ENCODE peak calls at places on chromosomes 5 and 9, in ten cellular contexts. L is cardiac muscle cell, J is dorsolateral prefrontal cortex, H is brain microvascular endothelial cell, K is AG04450, A is tibial artery, G is thyroid gland, V is hepatocyte, I is Peyer's patch, X is IMR-90. C is an unnamed sample.

GRCh38 chr5:72280655-72281069 is 39.4 kb downstream of the MRPS27 start:
- DNase-seq in V (peak; percentile 51), I (no peak), A (no peak), X (peak; percentile 66), J (no peak), H (peak; percentile 61), G (peak; percentile 6), K (no peak), L (peak; percentile 14), C (peak; percentile 56)

GRCh38 chr5:3417376-3417943 is 178.2 kb upstream of the IRX1 start:
- DNase-seq in A (no peak), K (no peak), H (no peak), L (no peak), I (no peak), X (no peak), V (no peak), G (no peak), J (no peak), C (no peak)

GRCh38 chr5:170307575-170308465 is 10.2 kb upstream of the LCP2 start:
- DNase-seq in V (peak; percentile 83), K (no peak), I (no peak), J (no peak), H (peak; percentile 69), L (peak; percentile 62), A (peak; percentile 87), X (peak; percentile 63), G (peak; percentile 81), C (no peak)

GRCh38 chr9:98707158-98708102 is 1.3 kb downstream of the GABBR2 start:
- DNase-seq in G (peak; percentile 83), L (peak; percentile 86), V (peak; percentile 84), H (peak; percentile 52), J (peak; percentile 60), I (no peak), X (peak; percentile 85), K (peak; percentile 46), A (no peak), C (peak; percentile 93)

GRCh38 chr5:58016329-58016728 is 443.6 kb downstream of the PLK2 start:
- DNase-seq in I (no peak), K (no peak), V (peak; percentile 21), G (no peak), H (no peak), J (no peak), X (peak; percentile 0), A (no peak), L (no peak), C (no peak)

GRCh38 chr9:72718503-72718902 is 197.1 kb downstream of the TMC1 start:
- DNase-seq in V (no peak), X (no peak), K (no peak), I (no peak), H (no peak), J (no peak), L (no peak), G (no peak), A (no peak), C (peak; percentile 21)

GRCh38 chr9:127199001-127199791 is 65.4 kb upstream of the GARNL3 start:
- DNase-seq in V (peak; percentile 88), I (peak; percentile 76), X (peak; percentile 82), A (peak; percentile 89), J (peak; percentile 64), K (peak; percentile 71), G (peak; percentile 75), L (peak; percentile 82), H (peak; percentile 71), C (peak; percentile 86)

GRCh38 chr5:96288166-96288844 is 144.7 kb downstream of the PCSK1 start:
- DNase-seq in H (no peak), I (no peak), A (no peak), V (no peak), G (no peak), L (no peak), J (no peak), X (no peak), K (no peak), C (no peak)

GRCh38 chr5:167051369-167051768 is 1240.1 kb upstream of the WWC1 start:
- DNase-seq in H (no peak), G (no peak), L (no peak), A (no peak), I (no peak), V (no peak), K (no peak), J (no peak), X (no peak), C (no peak)

GRCh38 chr5:167049771-167050567 is 1241.5 kb upstream of the WWC1 start:
- DNase-seq in H (no peak), L (no peak), K (no peak), A (no peak), G (no peak), V (no peak), I (no peak), X (no peak), J (no peak), C (no peak)

GRCh38 chr5:167049043-167049663 is 1242.3 kb upstream of the WWC1 start:
- DNase-seq in A (no peak), V (peak; percentile 74), G (peak; percentile 53), X (no peak), L (peak; percentile 72), H (peak; percentile 43), J (no peak), K (no peak), I (no peak), C (peak; percentile 61)

DNA sequence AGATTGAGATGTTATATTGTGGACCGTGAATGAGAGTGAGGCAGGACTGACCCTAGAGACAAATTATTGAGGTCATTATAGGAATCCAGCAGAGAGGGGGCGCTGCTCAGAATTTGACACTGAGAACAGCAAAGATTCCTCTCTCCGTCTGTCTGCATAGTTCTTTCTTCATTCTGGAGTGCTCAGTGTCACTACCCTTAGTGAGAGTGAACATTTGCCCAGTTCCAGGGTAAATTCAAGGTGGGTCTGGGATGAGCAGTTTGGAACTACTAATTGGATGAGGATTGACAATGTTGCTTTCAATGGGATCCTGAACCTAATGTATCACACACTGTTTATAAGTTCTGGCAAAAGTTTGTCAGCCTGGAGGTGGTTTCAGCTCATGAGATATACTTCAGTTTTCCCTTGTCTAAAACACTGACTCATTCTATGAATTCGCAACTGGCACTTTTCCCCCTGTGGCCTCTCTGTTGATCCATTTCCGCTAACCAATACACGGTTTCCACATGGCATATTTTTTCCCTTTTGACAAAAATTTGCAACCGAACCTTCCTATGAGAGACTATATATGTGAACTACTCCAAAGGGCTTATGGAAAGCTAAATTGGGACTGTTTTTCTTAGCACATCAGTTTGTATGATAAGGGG is 1240.8 kb upstream of the WWC1 start:
- DNase-seq in A (no peak), L (no peak), X (no peak), I (no peak), J (no peak), K (no peak), G (no peak), H (peak; percentile 25), V (no peak), C (no peak)
- TF ChIP-seq CTCF in A (no peak), L (peak; percentile 27), X (no peak), I (no peak), J (no peak), K (no peak), G (no peak), H (no peak), V (no peak), C (peak; percentile 16)

GRCh38 chr5:176533894-176534611 is 3.1 kb downstream of the RNF44 start:
- DNase-seq in H (no peak), L (peak; percentile 31), V (no peak), J (no peak), X (peak; percentile 36), G (peak; percentile 48), A (no peak), K (no peak), I (peak; percentile 72), C (no peak)
- H3K27ac ChIP-seq in H (no peak overlapping the region), L (peak overlapping the region; percentile 98), V (peak overlapping the region; percentile 44), J (peak overlapping the region; percentile 99), X (no peak overlapping the region), G (peak overlapping the region; percentile 90), A (peak overlapping the region; percentile 92), K (peak overlapping the region; percentile 31), I (peak overlapping the region; percentile 94), C (no peak overlapping the region)

DNA sequence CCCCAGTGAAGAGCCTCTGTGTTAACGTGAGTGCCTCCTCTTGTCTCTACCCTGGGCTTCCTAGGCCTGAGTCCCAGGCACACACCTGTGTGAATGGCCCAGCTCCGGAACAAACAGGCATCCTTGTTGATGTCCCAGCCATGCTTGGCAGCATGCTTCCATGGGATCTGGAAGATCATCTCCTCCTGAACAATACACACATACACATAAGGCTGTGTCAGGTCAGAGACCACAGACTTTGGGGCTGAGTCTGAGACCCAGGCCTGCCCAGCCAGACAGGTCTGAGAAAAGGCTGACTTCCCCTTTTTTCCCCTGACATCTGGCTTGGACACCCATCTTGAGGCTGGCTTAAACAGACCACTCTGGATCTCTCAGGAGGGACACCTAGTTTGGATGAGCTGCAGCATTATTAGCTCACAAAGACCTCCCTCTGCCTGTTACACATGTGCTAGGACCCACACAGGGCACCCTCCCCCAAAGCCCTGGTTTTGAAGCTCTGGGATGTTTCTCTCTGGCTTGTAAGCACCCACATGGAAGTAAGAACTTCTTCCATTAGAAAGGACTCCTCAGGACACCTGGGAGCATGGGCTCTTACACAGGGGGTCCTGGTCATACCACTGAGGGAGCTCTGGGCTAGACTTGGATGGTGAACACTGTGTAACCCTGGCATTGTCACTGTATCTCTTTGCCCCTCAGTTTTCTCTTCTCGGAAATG is 2.6 kb downstream of the IRF1 start:
- DNase-seq in G (no peak), I (peak; percentile 50), X (no peak), L (no peak), V (peak; percentile 2), K (no peak), A (peak; percentile 51), J (no peak), H (no peak), C (no peak)
- H3K4me3 ChIP-seq in G (no peak overlapping the region), I (peak overlapping the region; percentile 72), X (no peak overlapping the region), L (no peak overlapping the region), V (no peak overlapping the region), K (peak overlapping the region; percentile 97), A (no peak overlapping the region), J (no peak overlapping the region), H (no peak overlapping the region), C (no peak overlapping the region)

GRCh38 chr5:124745367-124746251 is 830 bp downstream of the ZNF608 start:
- DNase-seq in K (no peak), H (no peak), A (no peak), J (no peak), X (peak; percentile 51), G (no peak), V (peak; percentile 28), I (no peak), L (peak; percentile 56), C (peak; percentile 14)

GRCh38 chr5:124748687-124749594 is 2.5 kb upstream of the ZNF608 start:
- DNase-seq in A (peak; percentile 74), I (peak; percentile 81), H (peak; percentile 93), L (peak; percentile 94), V (peak; percentile 92), J (peak; percentile 78), G (peak; percentile 81), X (peak; percentile 91), K (peak; percentile 78), C (peak; percentile 92)

GRCh38 chr5:124746252-124746915 is at the start of gene ZNF608:
- DNase-seq in V (peak; percentile 63), I (no peak), A (peak; percentile 61), H (peak; percentile 75), K (no peak), J (no peak), G (peak; percentile 30), L (peak; percentile 53), X (peak; percentile 78), C (peak; percentile 29)

GRCh38 chr5:124746916-124747769 is 704 bp upstream of the ZNF608 start:
- DNase-seq in K (peak; percentile 84), H (peak; percentile 91), A (peak; percentile 89), L (peak; percentile 96), X (peak; percentile 94), V (peak; percentile 93), J (peak; percentile 74), I (peak; percentile 70), G (peak; percentile 85), C (peak; percentile 88)

DNA sequence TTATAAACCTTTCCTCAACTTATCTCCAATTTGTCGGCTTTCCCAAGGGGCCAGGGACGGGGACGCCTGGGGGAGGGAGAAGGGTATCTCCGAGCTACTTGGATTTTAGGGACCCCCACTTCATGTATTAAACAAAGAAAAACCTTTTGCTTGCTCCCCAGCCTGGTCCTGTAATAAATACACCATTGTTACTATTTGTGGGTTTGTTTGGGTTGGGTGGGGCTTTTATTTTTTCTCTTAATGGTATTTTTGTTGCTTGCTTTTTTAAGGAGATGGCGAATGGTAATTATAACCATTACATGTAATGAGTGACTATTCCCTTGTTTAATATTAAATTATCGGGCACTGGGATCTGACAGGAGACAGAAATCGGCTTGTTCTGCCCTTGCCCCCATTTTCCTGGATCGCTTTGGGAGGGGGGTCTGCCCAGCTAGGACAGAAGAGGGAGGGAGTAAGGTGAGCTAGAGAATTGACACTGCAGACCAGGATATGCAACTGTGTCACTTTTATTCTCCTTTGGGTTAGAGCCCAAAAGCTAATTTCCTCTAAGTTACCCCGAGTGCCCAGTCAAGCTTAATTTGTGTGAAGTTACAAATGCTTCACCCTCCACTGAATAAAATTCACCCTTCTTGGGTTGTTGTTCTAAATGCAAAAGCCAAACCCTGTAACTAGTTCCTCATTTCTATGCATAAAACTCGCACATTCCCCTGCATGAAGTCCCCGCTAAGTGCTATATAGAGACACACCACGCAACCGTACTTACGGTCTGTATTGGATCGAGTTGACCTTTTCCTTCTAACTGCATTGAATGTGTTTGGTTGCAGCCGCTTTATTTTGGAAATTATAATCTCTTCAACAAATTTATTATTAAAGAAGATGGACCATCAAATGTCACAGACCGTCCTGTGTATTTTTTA is 1.6 kb upstream of the ZNF608 start:
- DNase-seq in H (no peak), J (no peak), K (no peak), V (peak; percentile 28), L (peak; percentile 64), A (no peak), I (peak; percentile 49), G (peak; percentile 11), X (peak; percentile 44), C (peak; percentile 21)
- TF ChIP-seq CTCF in H (no peak), J (no peak), K (no peak), V (no peak), L (no peak), A (no peak), I (no peak), G (no peak), X (no peak), C (no peak)